ENCODE peak calls at places on chromosomes 2 and 18, in five cellular contexts. X is fibroblast of mammary gland; E is T-helper 2 cell; B is CD8-positive, alpha-beta T cell; Y is GM12865. R is an unnamed sample.

GRCh38 chr2:3480352-3481010 is 38.9 kb downstream of the ADI1 start:
- DNase-seq in B (no peak), X (no peak), E (no peak), Y (no peak), R (no peak)

GRCh38 chr2:15298769-15299168 is 262.4 kb downstream of the NBAS start:
- DNase-seq in X (peak), Y (no peak), B (no peak), E (no peak), R (no peak)

GRCh38 chr18:10202947-10203346 is 251.5 kb upstream of the APCDD1 start:
- DNase-seq in E (no peak), Y (no peak), X (no peak), B (no peak), R (no peak)

GRCh38 chr2:48572797-48573196 is 42.8 kb downstream of the STON1 start:
- DNase-seq in B (no peak), Y (no peak), E (no peak), X (no peak), R (no peak)

GRCh38 chr18:3273042-3273441 is 11.1 kb downstream of the MYL12B start:
- DNase-seq in X (no peak), B (no peak), Y (no peak), E (no peak), R (no peak)

GRCh38 chr2:939936-940620 is 10.6 kb upstream of the SNTG2 start:
- DNase-seq in Y (no peak), B (no peak), E (no peak), X (peak), R (no peak)

GRCh38 chr2:163465440-163465839 is 270.4 kb downstream of the FIGN start:
- DNase-seq in X (peak), B (no peak), E (no peak), Y (no peak), R (no peak)

GRCh38 chr2:199985625-199986207 is 30.3 kb downstream of the MAIP1 start:
- DNase-seq in X (peak), Y (peak), B (no peak), E (no peak), R (peak)

GRCh38 chr2:200585730-200586643 is at the start of gene AOX1:
- DNase-seq in B (peak), E (peak), X (peak), Y (peak), R (no peak)

GRCh38 chr2:75539955-75540716 is 20.6 kb downstream of the EVA1A start:
- DNase-seq in B (no peak), E (no peak), Y (no peak), X (peak), R (no peak)

GRCh38 chr2:127080226-127080940 is 26.6 kb downstream of the BIN1 start:
- DNase-seq in E (no peak), X (no peak), Y (peak), B (peak), R (peak)

GRCh38 chr18:45548614-45549013 is 66.7 kb upstream of the SLC14A2 start:
- DNase-seq in E (no peak), Y (no peak), B (no peak), X (no peak), R (no peak)

GRCh38 chr18:3060667-3061580 is 48.0 kb upstream of the LPIN2 start:
- DNase-seq in X (no peak), E (no peak), B (peak), Y (peak), R (peak)

GRCh38 chr2:217538719-217539118 is 464.1 kb downstream of the TNS1 start:
- DNase-seq in E (no peak), X (no peak), Y (no peak), B (no peak), R (no peak)

GRCh38 chr2:10222-10875 is 36.0 kb downstream of the FAM110C start:
- DNase-seq in E (no peak), B (no peak), Y (no peak), X (no peak), R (no peak)

GRCh38 chr18:62772860-62773584 is 57.7 kb downstream of the PHLPP1 start:
- DNase-seq in Y (no peak), E (no peak), X (no peak), B (no peak), R (no peak)

GRCh38 chr2:209960676-209961630 is 41.5 kb upstream of the RPE start:
- DNase-seq in Y (peak), E (no peak), B (no peak), X (peak), R (no peak)

GRCh38 chr2:240966906-240967680 is 31.3 kb upstream of the SNED1 start:
- DNase-seq in E (peak), X (no peak), B (no peak), Y (no peak), R (no peak)

GRCh38 chr18:24009651-24010333 is 4.8 kb upstream of the TTC39C start:
- DNase-seq in X (no peak), B (peak), E (no peak), Y (peak), R (peak)

GRCh38 chr18:62828852-62829251 is 113.5 kb downstream of the PHLPP1 start:
- DNase-seq in Y (no peak), E (no peak), B (no peak), X (no peak), R (no peak)

GRCh38 chr2:241154915-241155314 is 4.6 kb downstream of the PPP1R7 start:
- DNase-seq in Y (no peak), X (peak), E (no peak), B (no peak), R (no peak)